ENCODE peak calls at places on chromosomes 4 and X, in five cellular contexts. J is K562, F is cardiac muscle cell, W is endodermal cell, N is lower lobe of right lung. I is an unnamed sample. For H3K4me1, the result is how much of the 10 kb centered on the place peaks cover.

GRCh38 chrX:11239230-11239629 is 54.0 kb upstream of the AMELX start:
- DNase-seq in F (peak), N (no peak), J (no peak), W (no peak), I (no peak)

GRCh38 chr4:152415980-152416379 is 119.9 kb downstream of the FBXW7 start:
- DNase-seq in J (no peak), N (no peak), W (no peak), F (peak), I (no peak)

GRCh38 chr4:75702919-75703411 is 21.4 kb upstream of the USO1 start:
- DNase-seq in J (no peak), F (no peak), N (no peak), W (no peak), I (no peak)

GRCh38 chr4:14749910-14750309 is 252.4 kb upstream of the CPEB2 start:
- DNase-seq in W (peak), J (no peak), F (peak), N (peak), I (peak)

GRCh38 chrX:22970861-22971260 is 28.9 kb upstream of the DDX53 start:
- DNase-seq in J (no peak), N (no peak), F (no peak), W (no peak), I (no peak)

GRCh38 chr4:1403177-1403583 is 3.1 kb downstream of the NKX1-1 start:
- DNase-seq in F (no peak), W (peak), J (no peak), N (peak), I (no peak)

GRCh38 chr4:165787516-165788274 is 85.3 kb upstream of the TLL1 start:
- DNase-seq in J (no peak), W (no peak), F (no peak), N (no peak), I (no peak)

GRCh38 chr4:3683744-3684421 is 82.3 kb upstream of the ADRA2C start:
- DNase-seq in N (peak), F (no peak), W (peak), J (no peak), I (no peak)

GRCh38 chrX:19886375-19886774 is 1.0 kb downstream of the SH3KBP1 start:
- DNase-seq in J (no peak), N (no peak), F (no peak), W (peak), I (no peak)

GRCh38 chr4:656651-657337 is 17.3 kb downstream of the ATP5ME start:
- DNase-seq in F (no peak), N (peak), W (peak), J (no peak), I (no peak)

GRCh38 chr4:48307528-48307927 is 33.8 kb upstream of the SLAIN2 start:
- DNase-seq in J (no peak), W (no peak), N (no peak), F (no peak), I (no peak)

GRCh38 chrX:41245641-41246040 is 88.3 kb upstream of the DDX3X start:
- DNase-seq in N (no peak), F (no peak), J (no peak), W (no peak), I (no peak)

GRCh38 chr4:188127157-188127874 is 11.9 kb upstream of the TRIML1 start:
- DNase-seq in J (no peak), N (no peak), F (peak), W (no peak), I (no peak)

GRCh38 chrX:31423575-31424284 is 351.9 kb upstream of the FTHL17 start:
- DNase-seq in N (no peak), J (peak), F (peak), W (peak), I (peak)

GRCh38 chr4:88659061-88659889 is 38.4 kb downstream of the NAP1L5 start:
- DNase-seq in W (peak), J (peak), F (peak), N (no peak), I (no peak)

GRCh38 chr4:87497141-87497540 is 32.0 kb downstream of the SPARCL1 start:
- DNase-seq in W (peak), F (no peak), J (peak), N (no peak), I (no peak)

DNA sequence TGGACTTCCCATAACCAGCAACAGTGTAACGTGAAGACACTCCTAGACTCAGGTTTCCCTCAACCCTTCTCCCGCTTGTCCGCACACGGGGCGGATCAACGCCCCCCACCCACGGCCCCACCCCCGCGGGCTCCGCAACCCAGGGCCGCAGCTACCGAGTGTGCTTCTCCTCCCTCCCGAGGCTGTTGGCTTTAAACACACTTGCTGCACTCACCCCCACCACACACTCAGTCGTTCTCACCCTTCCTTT is 50.4 kb upstream of the BCOR start:
- DNase-seq in W (no peak), J (peak), F (no peak), N (no peak), I (no peak)
- TF ChIP-seq CTCF in W (no peak), J (no peak), F (no peak), N (no peak), I (no peak)

DNA sequence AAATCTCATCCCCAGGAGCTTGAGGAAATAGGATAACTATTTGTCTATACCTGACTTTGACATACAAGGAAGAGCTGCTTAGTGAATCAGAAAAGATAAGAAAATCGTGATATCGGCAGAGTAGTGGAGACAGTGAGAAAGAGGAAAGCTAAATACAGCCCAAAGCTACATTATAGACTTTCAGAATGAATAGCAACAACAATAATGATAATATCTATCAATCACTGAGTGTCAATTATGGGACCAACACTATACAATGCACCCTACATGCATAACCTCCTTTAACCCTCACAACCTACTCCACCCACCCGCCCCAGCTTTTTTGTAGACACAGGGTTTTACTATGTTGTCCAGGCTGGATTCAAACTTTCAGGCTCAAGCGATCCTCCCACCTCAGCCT is 205.1 kb downstream of the PPP3CA start:
- DNase-seq in N (no peak), W (no peak), J (no peak), F (no peak), I (no peak)
- H3K27ac ChIP-seq in N (no peak), W (no peak), J (no peak), F (no peak), I (no peak)

DNA sequence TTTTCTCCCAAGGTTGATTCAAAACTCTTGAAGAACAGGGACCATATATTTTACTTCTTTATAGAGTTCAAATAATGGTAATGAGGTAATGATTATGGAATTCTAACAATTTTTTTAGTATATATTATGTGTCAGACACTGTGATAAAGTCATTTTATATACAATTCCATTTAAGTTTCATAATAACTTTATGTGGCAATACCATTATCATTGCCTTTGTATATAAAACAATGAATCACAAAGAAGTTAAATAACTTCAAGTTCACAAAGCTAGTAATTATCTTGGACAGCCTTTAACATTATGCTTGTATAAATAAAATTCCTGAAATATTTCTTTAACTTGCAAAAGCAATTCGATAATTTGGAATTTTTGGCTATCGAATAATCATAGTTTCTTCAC is 20.6 kb downstream of the MAGEC1 start:
- DNase-seq in N (no peak), J (no peak), F (no peak), W (no peak), I (no peak)
- H3K4me1 ChIP-seq in N (under half), J (under half), F (under half), W (under half), I (under half)

GRCh38 chrX:39144965-39145364 is 343.7 kb downstream of the MID1IP1 start:
- DNase-seq in F (no peak), J (no peak), W (no peak), N (peak), I (no peak)

GRCh38 chrX:39145859-39146258 is 344.6 kb downstream of the MID1IP1 start:
- DNase-seq in W (no peak), J (no peak), N (no peak), F (no peak), I (no peak)

GRCh38 chrX:39144323-39144722 is 343.1 kb downstream of the MID1IP1 start:
- DNase-seq in W (no peak), J (no peak), N (no peak), F (no peak), I (no peak)

GRCh38 chrX:39137363-39137954 is 336.2 kb downstream of the MID1IP1 start:
- DNase-seq in F (no peak), J (no peak), W (no peak), N (no peak), I (no peak)

DNA sequence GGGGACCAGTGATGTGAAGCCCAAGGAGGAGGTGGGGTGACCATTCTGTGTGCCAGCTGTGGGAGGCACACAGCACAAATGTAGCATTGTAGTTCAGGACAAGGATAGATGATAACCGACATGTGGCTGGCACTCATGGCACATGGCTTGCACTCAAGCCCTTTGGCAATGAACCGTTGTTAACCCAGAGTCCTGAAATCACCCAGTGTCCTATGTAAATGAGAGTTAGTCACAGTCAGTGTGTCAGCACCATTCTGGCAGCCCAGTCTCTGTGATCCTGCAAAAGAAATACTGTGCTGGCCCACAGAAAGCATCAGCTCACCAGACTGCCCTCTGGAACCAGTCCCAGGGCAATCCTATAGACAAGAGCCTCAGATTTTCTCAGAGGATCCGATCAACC is 339.3 kb downstream of the MID1IP1 start:
- DNase-seq in N (no peak), W (no peak), F (no peak), J (no peak), I (peak)
- TF ChIP-seq CTCF in N (no peak), W (no peak), F (no peak), J (no peak), I (no peak)

I was measured in left ventricle myocardium inferior.